ENCODE peak calls at places on chromosome 5, in seven cellular contexts. U is colonic mucosa, J is Caco-2, L is mammary epithelial cell, R is upper lobe of right lung, K is endodermal cell, Z is aorta. N is an unnamed sample.

GRCh38 chr5:30968971-30969370 is 224.5 kb upstream of the CDH6 start:
- DNase-seq in U (no peak), J (no peak), L (no peak), R (no peak), K (no peak), Z (no peak), N (no peak)

GRCh38 chr5:132065951-132066701 is 5.7 kb downstream of the IL3 start:
- DNase-seq in U (no peak), J (no peak), L (no peak), R (peak; percentile 62), K (no peak), Z (peak; percentile 44), N (no peak)

GRCh38 chr5:157271740-157272271 is 5.9 kb downstream of the CYFIP2 start:
- DNase-seq in U (no peak), J (no peak), L (no peak), R (no peak), K (no peak), Z (peak; percentile 61), N (no peak)

GRCh38 chr5:94154672-94155071 is 413.3 kb upstream of the POU5F2 start:
- DNase-seq in U (no peak), J (no peak), L (no peak), R (no peak), K (no peak), Z (no peak), N (no peak)

GRCh38 chr5:179905144-179905526 is 2.6 kb downstream of the TBC1D9B start:
- DNase-seq in U (no peak), J (no peak), L (no peak), R (no peak), K (no peak), Z (no peak), N (no peak)

GRCh38 chr5:159581502-159582249 is 251.4 kb upstream of the IL12B start:
- DNase-seq in U (no peak), J (no peak), L (peak; percentile 97), R (no peak), K (peak; percentile 76), Z (peak; percentile 53), N (no peak)

GRCh38 chr5:149130121-149130931 is 11.0 kb upstream of the ABLIM3 start:
- DNase-seq in U (no peak), J (no peak), L (peak; percentile 54), R (no peak), K (no peak), Z (no peak), N (no peak)

GRCh38 chr5:93357686-93358085 is 223.3 kb downstream of the NR2F1-AS1 start:
- DNase-seq in U (no peak), J (no peak), L (peak; percentile 68), R (no peak), K (no peak), Z (no peak), N (no peak)

GRCh38 chr5:143106175-143106574 is 297.3 kb downstream of the NR3C1 start:
- DNase-seq in U (peak; percentile 47), J (peak; percentile 55), L (peak; percentile 53), R (no peak), K (no peak), Z (no peak), N (peak; percentile 83)

DNA sequence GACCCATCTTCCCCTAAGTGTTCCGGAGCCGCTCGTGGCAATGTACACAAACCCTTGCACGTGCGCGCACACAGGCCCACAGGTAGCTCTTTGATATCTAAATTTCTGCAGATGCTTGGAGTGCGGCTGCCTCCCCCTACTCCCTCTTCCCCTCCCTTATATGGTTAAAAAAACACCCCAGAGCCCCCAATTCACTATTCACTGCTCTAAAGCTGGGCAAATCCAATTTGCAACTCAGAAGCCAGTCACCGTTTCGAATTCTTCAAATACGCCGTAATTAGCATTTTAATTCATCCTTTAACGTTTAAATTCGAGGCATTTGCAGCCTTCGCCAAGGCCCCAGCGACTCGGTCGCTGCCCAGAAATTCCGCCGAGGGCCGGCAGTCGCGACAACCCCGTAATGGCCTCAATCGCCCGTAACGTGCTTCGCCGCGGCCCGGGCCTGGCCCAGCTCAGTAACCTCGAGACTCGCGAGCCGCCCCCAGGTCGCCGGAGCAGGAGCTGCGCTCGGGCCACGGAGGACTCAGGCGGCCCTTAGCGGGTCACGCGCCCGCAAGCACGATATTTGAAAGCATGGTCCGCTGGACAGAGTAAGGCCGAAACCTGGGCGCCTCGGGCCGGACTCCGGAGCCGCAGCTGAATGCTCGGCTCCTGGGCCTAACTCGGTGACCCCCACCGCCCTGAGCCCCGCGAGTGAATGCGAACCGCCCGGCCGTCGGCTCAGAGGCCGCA is 1.3 kb downstream of the IRX2 start:
- DNase-seq in U (no peak), J (peak; percentile 52), L (peak; percentile 39), R (peak; percentile 76), K (peak; percentile 64), Z (no peak), N (no peak)
- H3K4me3 ChIP-seq in U (no peak overlapping the region), J (peak overlapping the region; percentile 96), L (peak overlapping the region; percentile 91), R (peak overlapping the region; percentile 51), K (peak overlapping the region; percentile 85), Z (no peak overlapping the region), N (peak overlapping the region; percentile 81)

GRCh38 chr5:39414429-39414828 is 10.4 kb downstream of the DAB2 start:
- DNase-seq in U (no peak), J (no peak), L (peak; percentile 6), R (no peak), K (no peak), Z (no peak), N (no peak)

GRCh38 chr5:39415186-39415585 is 9.6 kb downstream of the DAB2 start:
- DNase-seq in U (no peak), J (no peak), L (no peak), R (no peak), K (no peak), Z (no peak), N (no peak)

GRCh38 chr5:39419830-39420229 is 5.0 kb downstream of the DAB2 start:
- DNase-seq in U (no peak), J (no peak), L (no peak), R (no peak), K (no peak), Z (no peak), N (no peak)

GRCh38 chr5:39420482-39421145 is 4.2 kb downstream of the DAB2 start:
- DNase-seq in U (peak; percentile 49), J (no peak), L (no peak), R (no peak), K (no peak), Z (peak; percentile 93), N (peak; percentile 55)

DNA sequence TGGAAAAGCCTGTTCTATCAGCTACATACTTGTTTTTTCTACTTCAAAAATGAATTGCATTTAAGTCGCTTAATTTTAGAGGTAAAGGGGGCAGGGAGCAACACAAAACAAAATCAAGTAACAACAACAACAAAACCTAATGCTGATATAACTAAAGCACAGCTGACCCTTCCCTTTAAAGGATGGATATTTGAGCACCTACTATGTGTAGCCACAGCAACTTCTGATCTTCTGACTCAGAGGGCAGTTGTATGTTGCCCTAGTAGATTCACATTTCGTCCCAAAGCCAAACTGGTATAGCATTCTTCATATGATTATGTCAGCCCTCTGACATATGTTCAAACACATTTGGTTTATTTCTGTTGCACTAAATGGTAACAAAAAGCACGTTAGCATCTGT is 6.8 kb downstream of the DAB2 start:
- DNase-seq in U (no peak), J (no peak), L (no peak), R (no peak), K (no peak), Z (no peak), N (no peak)
- H3K4me1 ChIP-seq in U (no peaks in the 10 kb centered on the region), J (peaks cover 69% of the 10 kb centered on the region), L (peaks cover 35% of the 10 kb centered on the region), R (peaks cover 64% of the 10 kb centered on the region), K (peaks cover 12% of the 10 kb centered on the region), Z (peaks cover 5% of the 10 kb centered on the region), N (peaks cover 7% of the 10 kb centered on the region)

GRCh38 chr5:168327994-168328393 is 36.5 kb downstream of the WWC1 start:
- DNase-seq in U (no peak), J (no peak), L (no peak), R (no peak), K (no peak), Z (no peak), N (no peak)

GRCh38 chr5:168327019-168327421 is 35.6 kb downstream of the WWC1 start:
- DNase-seq in U (no peak), J (no peak), L (no peak), R (no peak), K (no peak), Z (no peak), N (no peak)

GRCh38 chr5:168328804-168329203 is 37.4 kb downstream of the WWC1 start:
- DNase-seq in U (peak; percentile 83), J (peak; percentile 95), L (no peak), R (no peak), K (peak; percentile 93), Z (no peak), N (no peak)

GRCh38 chr5:168327451-168327850 is 36.0 kb downstream of the WWC1 start:
- DNase-seq in U (no peak), J (no peak), L (no peak), R (no peak), K (peak; percentile 32), Z (no peak), N (no peak)

DNA sequence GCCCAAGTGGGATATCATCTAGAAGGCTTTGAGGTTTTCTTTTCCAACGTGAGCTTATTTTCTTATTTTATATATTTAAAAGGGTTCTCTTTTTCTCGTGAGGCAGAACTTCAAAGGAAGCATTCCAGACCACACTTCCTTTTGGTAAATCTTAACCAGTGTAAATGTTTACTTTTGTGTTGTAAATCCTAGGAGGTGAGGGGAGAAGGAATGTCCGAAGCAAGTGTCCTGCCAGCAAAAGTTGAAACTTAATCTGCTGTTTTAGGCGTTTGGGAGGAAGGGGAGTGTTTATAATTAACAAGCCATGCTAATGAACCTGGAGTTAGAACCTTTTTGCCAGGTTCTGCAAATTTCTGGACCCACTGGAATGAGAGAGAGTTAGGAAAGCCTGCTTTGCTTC is 37.9 kb downstream of the WWC1 start:
- DNase-seq in U (no peak), J (no peak), L (no peak), R (no peak), K (peak; percentile 63), Z (no peak), N (no peak)
- H3K4me3 ChIP-seq in U (no peak overlapping the region), J (no peak overlapping the region), L (no peak overlapping the region), R (no peak overlapping the region), K (peak overlapping the region; percentile 63), Z (no peak overlapping the region), N (no peak overlapping the region)

GRCh38 chr5:107617052-107617451 is 53.7 kb downstream of the EFNA5 start:
- DNase-seq in U (no peak), J (no peak), L (no peak), R (no peak), K (no peak), Z (no peak), N (no peak)
- H3K4me1 ChIP-seq in U (no peaks in the 10 kb centered on the region), J (no peaks in the 10 kb centered on the region), L (no peaks in the 10 kb centered on the region), R (no peaks in the 10 kb centered on the region), K (peaks cover 11% of the 10 kb centered on the region), Z (no peaks in the 10 kb centered on the region), N (no peaks in the 10 kb centered on the region)

GRCh38 chr5:962386-962785 is 46.2 kb upstream of the NKD2 start:
- DNase-seq in U (no peak), J (no peak), L (no peak), R (no peak), K (no peak), Z (no peak), N (no peak)
- H3K4me3 ChIP-seq in U (no peak overlapping the region), J (no peak overlapping the region), L (no peak overlapping the region), R (no peak overlapping the region), K (no peak overlapping the region), Z (no peak overlapping the region), N (no peak overlapping the region)